ENCODE peak calls at places on chromosomes 3 and 15, in four cellular contexts. B is RWPE1, L is RKO, J is NCI-H2171 treated with DMSO at 0.1 percent for 48 hours. Y is an unnamed sample.

GRCh38 chr3:53056442-53056841 is 10.6 kb upstream of the SFMBT1 start:
- DNase-seq in L (peak; percentile 62), J (no peak), B (no peak), Y (no peak)

GRCh38 chr3:169280010-169280585 is 383.4 kb downstream of the MECOM start:
- DNase-seq in B (no peak), J (no peak), L (no peak), Y (no peak)

GRCh38 chr3:50390523-50391177 is 31.3 kb upstream of the TMEM115 start:
- DNase-seq in J (no peak), B (peak; percentile 25), L (no peak), Y (peak; percentile 21)

GRCh38 chr15:74635228-74635627 is 19.6 kb downstream of the CLK3 start:
- DNase-seq in L (peak; percentile 72), B (peak; percentile 82), J (peak; percentile 70), Y (no peak)

GRCh38 chr3:157460253-157460652 is 23.6 kb downstream of the PTX3 start:
- DNase-seq in L (no peak), J (no peak), B (no peak), Y (no peak)

GRCh38 chr15:63025460-63025859 is 17.1 kb upstream of the TPM1 start:
- DNase-seq in L (peak; percentile 29), J (no peak), B (no peak), Y (no peak)

GRCh38 chr3:31980530-31981205 is 394 bp downstream of the OSBPL10 start:
- DNase-seq in B (no peak), J (peak; percentile 47), L (peak; percentile 43), Y (peak; percentile 75)

GRCh38 chr15:80560601-80561025 is 134.5 kb upstream of the ABHD17C start:
- DNase-seq in B (no peak), L (no peak), J (no peak), Y (no peak)